ENCODE peak calls at places on chromosome 20, in nine cellular contexts. G is adrenal gland; Q is breast epithelium; X is uterus; H is tibial artery; Z is AG09309; J is foreskin fibroblast; F is H1; Y is CD8-positive, alpha-beta memory T cell. R is an unnamed sample.

GRCh38 chr20:17611540-17612286 is 41.8 kb downstream of the DSTN start:
- DNase-seq in G (no peak), Q (no peak), X (no peak), H (peak), Z (no peak), J (no peak), F (peak), Y (peak), R (no peak)

GRCh38 chr20:9241232-9241692 is 172.4 kb downstream of the PLCB4 start:
- DNase-seq in G (no peak), Q (no peak), X (no peak), H (no peak), Z (peak), J (peak), F (no peak), Y (no peak), R (no peak)

GRCh38 chr20:36574278-36575065 is 1.1 kb downstream of the TGIF2 start:
- DNase-seq in G (peak), Q (peak), X (peak), H (peak), Z (no peak), J (peak), F (peak), Y (peak), R (peak)

GRCh38 chr20:35387334-35387733 is 24.4 kb downstream of the UQCC1 start:
- DNase-seq in G (no peak), Q (no peak), X (no peak), H (no peak), Z (no peak), J (peak), F (no peak), Y (no peak), R (no peak)

GRCh38 chr20:36396340-36396739 is 90.2 kb downstream of the DLGAP4 start:
- DNase-seq in G (no peak), Q (no peak), X (no peak), H (no peak), Z (no peak), J (no peak), F (no peak), Y (no peak), R (no peak)

GRCh38 chr20:14845199-14846160 is 508.1 kb upstream of the FLRT3 start:
- DNase-seq in G (no peak), Q (no peak), X (no peak), H (no peak), Z (no peak), J (no peak), F (no peak), Y (no peak), R (no peak)

GRCh38 chr20:11173936-11174335 is 500.1 kb upstream of the JAG1 start:
- DNase-seq in G (no peak), Q (no peak), X (no peak), H (no peak), Z (no peak), J (no peak), F (no peak), Y (no peak), R (no peak)

GRCh38 chr20:40686434-40686882 is 2.6 kb downstream of the MAFB start:
- DNase-seq in G (no peak), Q (no peak), X (no peak), H (no peak), Z (no peak), J (no peak), F (peak), Y (no peak), R (no peak)

GRCh38 chr20:5160882-5161281 is 34.1 kb downstream of the CDS2 start:
- DNase-seq in G (no peak), Q (no peak), X (no peak), H (no peak), Z (no peak), J (no peak), F (no peak), Y (no peak), R (no peak)

GRCh38 chr20:6014017-6014416 is 39.8 kb downstream of the LRRN4 start:
- DNase-seq in G (no peak), Q (no peak), X (no peak), H (no peak), Z (no peak), J (no peak), F (no peak), Y (no peak), R (no peak)

GRCh38 chr20:137668-138131 is 4.7 kb upstream of the DEFB126 start:
- DNase-seq in G (no peak), Q (no peak), X (no peak), H (no peak), Z (no peak), J (no peak), F (no peak), Y (no peak), R (no peak)

GRCh38 chr20:51062065-51062464 is 39.2 kb upstream of the KCNG1 start:
- DNase-seq in G (no peak), Q (no peak), X (no peak), H (no peak), Z (no peak), J (no peak), F (no peak), Y (no peak), R (no peak)

GRCh38 chr20:23782366-23782983 is 31.7 kb upstream of the CST1 start:
- DNase-seq in G (no peak), Q (no peak), X (no peak), H (no peak), Z (no peak), J (peak), F (peak), Y (no peak), R (no peak)

GRCh38 chr20:25315418-25316210 is 67.7 kb downstream of the PYGB start:
- DNase-seq in G (peak), Q (no peak), X (no peak), H (peak), Z (no peak), J (no peak), F (no peak), Y (no peak), R (no peak)

GRCh38 chr20:47358672-47359532 is 2.4 kb upstream of the ZMYND8 start:
- DNase-seq in G (peak), Q (peak), X (peak), H (peak), Z (peak), J (peak), F (no peak), Y (no peak), R (no peak)

GRCh38 chr20:62197321-62197720 is 14.5 kb downstream of the MTG2 start:
- DNase-seq in G (no peak), Q (no peak), X (no peak), H (no peak), Z (no peak), J (no peak), F (no peak), Y (no peak), R (no peak)

GRCh38 chr20:5658897-5659296 is 91.3 kb upstream of the SHLD1 start:
- DNase-seq in G (peak), Q (no peak), X (peak), H (peak), Z (no peak), J (peak), F (no peak), Y (peak), R (no peak)

GRCh38 chr20:54134445-54135220 is 39.2 kb downstream of the CYP24A1 start:
- DNase-seq in G (no peak), Q (no peak), X (no peak), H (no peak), Z (no peak), J (peak), F (no peak), Y (no peak), R (no peak)

GRCh38 chr20:24842591-24843442 is 106.3 kb upstream of the CST7 start:
- DNase-seq in G (no peak), Q (no peak), X (no peak), H (no peak), Z (no peak), J (no peak), F (no peak), Y (no peak), R (no peak)

GRCh38 chr20:36830791-36831691 is 44.9 kb upstream of the TLDC2 start:
- DNase-seq in G (peak), Q (no peak), X (peak), H (peak), Z (peak), J (peak), F (no peak), Y (no peak), R (no peak)

GRCh38 chr20:53570446-53571276 is 23.0 kb downstream of the ZNF217 start:
- DNase-seq in G (no peak), Q (peak), X (no peak), H (no peak), Z (no peak), J (no peak), F (no peak), Y (no peak), R (no peak)

GRCh38 chr20:55937283-55937682 is 68.0 kb downstream of the CBLN4 start:
- DNase-seq in G (no peak), Q (no peak), X (no peak), H (no peak), Z (no peak), J (no peak), F (no peak), Y (no peak), R (no peak)

GRCh38 chr20:25233016-25233772 is 14.7 kb upstream of the PYGB start:
- DNase-seq in G (no peak), Q (peak), X (no peak), H (peak), Z (no peak), J (peak), F (no peak), Y (no peak), R (no peak)

GRCh38 chr20:9515761-9516657 is 1.6 kb downstream of the LAMP5 start:
- DNase-seq in G (peak), Q (no peak), X (no peak), H (no peak), Z (no peak), J (no peak), F (peak), Y (no peak), R (no peak)

GRCh38 chr20:17782768-17783167 is 83.0 kb downstream of the BANF2 start:
- DNase-seq in G (no peak), Q (no peak), X (no peak), H (no peak), Z (no peak), J (no peak), F (no peak), Y (no peak), R (no peak)

GRCh38 chr20:22058746-22059145 is 353.3 kb downstream of the PAX1 start:
- DNase-seq in G (no peak), Q (no peak), X (no peak), H (no peak), Z (no peak), J (no peak), F (no peak), Y (no peak), R (no peak)

GRCh38 chr20:41138527-41139226 is 1.3 kb downstream of the PLCG1 start:
- DNase-seq in G (no peak), Q (no peak), X (no peak), H (no peak), Z (no peak), J (no peak), F (no peak), Y (peak), R (peak)

GRCh38 chr20:61560361-61560853 is 308.3 kb downstream of the CDH4 start:
- DNase-seq in G (no peak), Q (no peak), X (no peak), H (no peak), Z (peak), J (peak), F (peak), Y (no peak), R (no peak)

GRCh38 chr20:39607124-39607523 is 645.0 kb downstream of the DHX35 start:
- DNase-seq in G (no peak), Q (no peak), X (no peak), H (no peak), Z (no peak), J (no peak), F (no peak), Y (no peak), R (no peak)

GRCh38 chr20:19880256-19881079 is 122.4 kb downstream of the RIN2 start:
- DNase-seq in G (no peak), Q (no peak), X (no peak), H (no peak), Z (peak), J (no peak), F (no peak), Y (no peak), R (no peak)

GRCh38 chr20:17848649-17849048 is 119.9 kb downstream of the SNX5 start:
- DNase-seq in G (no peak), Q (no peak), X (no peak), H (no peak), Z (no peak), J (no peak), F (no peak), Y (no peak), R (no peak)

GRCh38 chr20:38827770-38828281 is 22.3 kb downstream of the PPP1R16B start:
- DNase-seq in G (no peak), Q (no peak), X (no peak), H (no peak), Z (no peak), J (no peak), F (no peak), Y (no peak), R (no peak)

GRCh38 chr20:32458837-32459220 is 100.7 kb downstream of the ASXL1 start:
- DNase-seq in G (no peak), Q (no peak), X (no peak), H (no peak), Z (no peak), J (no peak), F (no peak), Y (no peak), R (no peak)

GRCh38 chr20:32455901-32456701 is 98.0 kb downstream of the ASXL1 start:
- DNase-seq in G (no peak), Q (no peak), X (no peak), H (no peak), Z (no peak), J (no peak), F (no peak), Y (no peak), R (no peak)

GRCh38 chr20:32456869-32457421 is 98.8 kb downstream of the ASXL1 start:
- DNase-seq in G (no peak), Q (no peak), X (no peak), H (no peak), Z (no peak), J (no peak), F (peak), Y (no peak), R (no peak)

GRCh38 chr20:32458061-32458836 is 100.1 kb downstream of the ASXL1 start:
- DNase-seq in G (no peak), Q (no peak), X (no peak), H (no peak), Z (no peak), J (no peak), F (no peak), Y (no peak), R (no peak)

GRCh38 chr20:32457476-32457986 is 99.4 kb downstream of the ASXL1 start:
- DNase-seq in G (peak), Q (no peak), X (peak), H (no peak), Z (no peak), J (peak), F (peak), Y (no peak), R (no peak)
- H3K4me3 ChIP-seq in G (peak), Q (peak), X (peak), H (peak), Z (peak), J (peak), F (peak), Y (no peak), R (no peak)

GRCh38 chr20:44648579-44648978 is 2.9 kb downstream of the ADA start:
- DNase-seq in G (no peak), Q (no peak), X (no peak), H (no peak), Z (no peak), J (no peak), F (no peak), Y (peak), R (no peak)

GRCh38 chr20:44648068-44648467 is 3.4 kb downstream of the ADA start:
- DNase-seq in G (no peak), Q (no peak), X (no peak), H (no peak), Z (no peak), J (no peak), F (no peak), Y (peak), R (no peak)

GRCh38 chr20:44644384-44645131 is 6.9 kb downstream of the ADA start:
- DNase-seq in G (no peak), Q (no peak), X (no peak), H (no peak), Z (no peak), J (no peak), F (no peak), Y (peak), R (peak)

GRCh38 chr20:44646023-44646640 is 5.4 kb downstream of the ADA start:
- DNase-seq in G (no peak), Q (no peak), X (no peak), H (no peak), Z (no peak), J (no peak), F (no peak), Y (no peak), R (no peak)

GRCh38 chr20:44646641-44647274 is 4.7 kb downstream of the ADA start:
- DNase-seq in G (no peak), Q (no peak), X (no peak), H (no peak), Z (no peak), J (peak), F (no peak), Y (no peak), R (no peak)
- H3K4me3 ChIP-seq in G (no peak), Q (no peak), X (no peak), H (no peak), Z (no peak), J (no peak), F (no peak), Y (peak), R (peak)

GRCh38 chr20:57747889-57748456 is 38.2 kb upstream of the PMEPA1 start:
- DNase-seq in G (no peak), Q (no peak), X (no peak), H (no peak), Z (no peak), J (no peak), F (no peak), Y (no peak), R (no peak)
- H3K4me3 ChIP-seq in G (no peak), Q (peak), X (no peak), H (peak), Z (no peak), J (no peak), F (no peak), Y (no peak), R (no peak)

DNA sequence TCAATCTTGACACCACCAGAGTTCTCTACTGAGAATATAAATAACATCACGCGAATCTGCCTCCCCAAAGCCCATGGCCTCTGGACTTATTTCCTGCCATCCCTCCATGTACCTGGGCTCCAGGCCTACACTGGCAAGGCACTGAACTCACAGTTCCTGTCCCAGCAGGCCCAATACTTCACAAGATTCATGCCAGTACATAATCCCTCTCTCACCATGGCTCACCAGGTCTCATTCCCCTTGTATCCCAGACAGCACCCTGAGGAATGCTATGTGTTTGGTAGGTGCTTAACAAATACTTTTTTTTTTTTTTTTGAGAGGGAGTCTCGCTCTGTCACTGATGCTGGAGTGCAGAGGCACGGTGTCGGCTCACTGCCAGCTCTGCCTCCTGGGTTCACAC is 1.9 kb downstream of the KIF16B start:
- DNase-seq in G (no peak), Q (no peak), X (no peak), H (no peak), Z (no peak), J (no peak), F (no peak), Y (no peak), R (no peak)
- H3K4me3 ChIP-seq in G (no peak), Q (peak), X (no peak), H (no peak), Z (no peak), J (no peak), F (no peak), Y (no peak), R (no peak)

GRCh38 chr20:49799698-49800097 is 12.9 kb upstream of the SLC9A8 start:
- DNase-seq in G (no peak), Q (no peak), X (no peak), H (no peak), Z (no peak), J (no peak), F (no peak), Y (no peak), R (no peak)

GRCh38 chr20:49803418-49803817 is 9.2 kb upstream of the SLC9A8 start:
- DNase-seq in G (no peak), Q (no peak), X (no peak), H (no peak), Z (no peak), J (no peak), F (no peak), Y (no peak), R (no peak)

GRCh38 chr20:49798718-49799117 is 13.9 kb upstream of the SLC9A8 start:
- DNase-seq in G (no peak), Q (no peak), X (no peak), H (no peak), Z (no peak), J (no peak), F (no peak), Y (no peak), R (no peak)

GRCh38 chr20:49804364-49804763 is 8.3 kb upstream of the SLC9A8 start:
- DNase-seq in G (no peak), Q (no peak), X (no peak), H (no peak), Z (no peak), J (no peak), F (no peak), Y (no peak), R (no peak)

GRCh38 chr20:49801882-49802281 is 10.7 kb upstream of the SLC9A8 start:
- DNase-seq in G (no peak), Q (no peak), X (no peak), H (no peak), Z (no peak), J (no peak), F (no peak), Y (no peak), R (no peak)
- H3K4me3 ChIP-seq in G (no peak), Q (no peak), X (no peak), H (no peak), Z (no peak), J (no peak), F (no peak), Y (no peak), R (no peak)

GRCh38 chr20:4038676-4039075 is 23.3 kb upstream of the RNF24 start:
- DNase-seq in G (no peak), Q (no peak), X (no peak), H (no peak), Z (no peak), J (no peak), F (peak), Y (no peak), R (no peak)
- H3K4me3 ChIP-seq in G (no peak), Q (no peak), X (no peak), H (no peak), Z (no peak), J (no peak), F (no peak), Y (peak), R (peak)

GRCh38 chr20:60137657-60138245 is 179.5 kb downstream of the CDH26 start:
- DNase-seq in G (no peak), Q (no peak), X (no peak), H (no peak), Z (no peak), J (no peak), F (peak), Y (no peak), R (peak)
- H3K4me3 ChIP-seq in G (no peak), Q (peak), X (peak), H (peak), Z (peak), J (no peak), F (no peak), Y (peak), R (peak)

DNA sequence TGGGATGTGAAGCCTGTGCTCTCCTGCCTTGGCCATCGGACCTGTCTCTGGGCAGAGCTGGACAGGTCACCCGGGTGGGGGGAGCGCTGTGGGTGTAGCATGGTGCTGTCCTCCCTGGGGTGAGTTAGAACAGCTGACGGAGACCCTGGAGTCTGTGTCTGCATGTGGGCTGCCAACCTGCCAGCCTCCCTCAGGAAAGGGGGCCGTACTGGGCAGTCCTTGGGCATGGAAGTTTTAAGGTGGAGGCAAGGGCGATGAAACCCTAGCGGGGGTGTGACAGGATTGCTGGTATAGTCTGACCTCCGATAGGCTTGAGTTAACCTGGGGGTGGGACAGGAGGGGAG is 2.4 kb downstream of the SOX18 start:
- DNase-seq in G (no peak), Q (no peak), X (no peak), H (no peak), Z (no peak), J (no peak), F (no peak), Y (no peak), R (no peak)
- H3K4me3 ChIP-seq in G (no peak), Q (peak), X (peak), H (peak), Z (no peak), J (no peak), F (no peak), Y (no peak), R (no peak)

GRCh38 chr20:63284083-63284440 is 8.9 kb upstream of the COL20A1 start:
- DNase-seq in G (no peak), Q (no peak), X (no peak), H (no peak), Z (no peak), J (no peak), F (no peak), Y (no peak), R (no peak)
- H3K4me3 ChIP-seq in G (no peak), Q (no peak), X (no peak), H (no peak), Z (no peak), J (no peak), F (no peak), Y (no peak), R (peak)

R was measured in effector memory CD4-positive, alpha-beta T cell.